ENCODE peak calls at places on chromosomes 6 and 20, in eight cellular contexts. N is HCT116, P is neural progenitor cell, Z is SK-N-SH, B is astrocyte, J is IMR-90, U is mammary epithelial cell, O is HepG2. H is an unnamed sample.

GRCh38 chr6:47407295-47408281 is 70.0 kb upstream of the CD2AP start:
- DNase-seq in O (no peak), U (peak; percentile 11), J (no peak), N (no peak), B (peak; percentile 33), Z (no peak), P (no peak), H (no peak)

GRCh38 chr20:57432480-57432873 is 41.3 kb downstream of the RBM38 start:
- DNase-seq in N (no peak), O (no peak), B (no peak), Z (no peak), J (no peak), P (no peak), U (no peak), H (no peak)

GRCh38 chr6:4589295-4589694 is 186.9 kb upstream of the CDYL start:
- DNase-seq in J (no peak), O (no peak), P (no peak), B (no peak), N (no peak), U (no peak), Z (no peak), H (no peak)

GRCh38 chr6:35810831-35811698 is 5.9 kb downstream of the LHFPL5 start:
- DNase-seq in Z (no peak), O (peak; percentile 30), N (peak; percentile 76), B (peak; percentile 72), P (no peak), J (peak; percentile 69), U (peak; percentile 87), H (peak; percentile 42)

GRCh38 chr6:1363729-1364572 is 25.4 kb upstream of the FOXF2 start:
- DNase-seq in N (peak; percentile 18), P (no peak), B (no peak), U (no peak), J (peak; percentile 68), O (no peak), Z (no peak), H (no peak)

GRCh38 chr6:122788208-122788607 is 850 bp upstream of the SMPDL3A start:
- DNase-seq in N (no peak), U (no peak), P (no peak), J (no peak), Z (no peak), B (no peak), O (no peak), H (no peak)

GRCh38 chr6:145705561-145705960 is 29.8 kb downstream of the EPM2A start:
- DNase-seq in P (no peak), N (no peak), U (peak; percentile 44), B (peak; percentile 29), O (no peak), J (peak; percentile 78), Z (no peak), H (no peak)

GRCh38 chr6:55304747-55305146 is 22.5 kb upstream of the GFRAL start:
- DNase-seq in N (no peak), O (no peak), Z (no peak), J (no peak), U (no peak), P (no peak), B (no peak), H (no peak)

GRCh38 chr20:45823949-45824835 is 2.9 kb downstream of the TNNC2 start:
- DNase-seq in P (peak; percentile 66), Z (peak; percentile 62), U (peak; percentile 37), J (no peak), O (peak; percentile 51), B (no peak), N (no peak), H (no peak)

GRCh38 chr6:31896856-31897611 is 464 bp downstream of the EHMT2 start:
- DNase-seq in B (no peak), J (no peak), N (no peak), O (no peak), P (peak; percentile 75), Z (peak; percentile 90), U (no peak), H (no peak)

GRCh38 chr6:19536838-19537237 is 300.3 kb upstream of the ID4 start:
- DNase-seq in B (no peak), J (no peak), U (peak; percentile 92), Z (no peak), N (no peak), P (no peak), O (no peak), H (peak; percentile 71)

GRCh38 chr20:44537993-44538392 is 16.1 kb upstream of the SERINC3 start:
- DNase-seq in Z (no peak), B (no peak), U (no peak), N (no peak), J (peak; percentile 38), P (no peak), O (no peak), H (no peak)

GRCh38 chr6:43669922-43670622 is 17.5 kb downstream of the MRPS18A start:
- DNase-seq in U (no peak), P (no peak), Z (no peak), O (no peak), B (no peak), N (no peak), J (no peak), H (no peak)

GRCh38 chr6:127855542-127856159 is 45.2 kb downstream of the THEMIS start:
- DNase-seq in U (no peak), P (peak; percentile 18), J (peak; percentile 45), N (no peak), O (peak; percentile 24), Z (no peak), B (no peak), H (no peak)

GRCh38 chr20:8144282-8145245 is 12.5 kb downstream of the PLCB1 start:
- DNase-seq in Z (no peak), B (peak; percentile 92), O (peak; percentile 100), J (peak; percentile 89), N (no peak), P (no peak), U (peak; percentile 77), H (no peak)

GRCh38 chr6:3195695-3196497 is 31.6 kb downstream of the TUBB2B start:
- DNase-seq in U (no peak), Z (peak; percentile 63), O (peak; percentile 90), P (peak; percentile 65), B (no peak), J (no peak), N (peak; percentile 19), H (no peak)

GRCh38 chr6:4664117-4664626 is 112.0 kb upstream of the CDYL start:
- DNase-seq in Z (no peak), U (no peak), B (peak; percentile 91), J (peak; percentile 92), O (no peak), P (no peak), N (no peak), H (no peak)

GRCh38 chr6:104908031-104908430 is 48.3 kb upstream of the HACE1 start:
- DNase-seq in J (peak; percentile 1), P (no peak), B (no peak), O (no peak), N (no peak), U (peak; percentile 56), Z (no peak), H (peak; percentile 55)

GRCh38 chr6:25278557-25278913 is 639 bp upstream of the CARMIL1 start:
- DNase-seq in N (no peak), B (peak; percentile 32), U (no peak), P (peak; percentile 62), J (no peak), Z (no peak), O (no peak), H (no peak)

DNA sequence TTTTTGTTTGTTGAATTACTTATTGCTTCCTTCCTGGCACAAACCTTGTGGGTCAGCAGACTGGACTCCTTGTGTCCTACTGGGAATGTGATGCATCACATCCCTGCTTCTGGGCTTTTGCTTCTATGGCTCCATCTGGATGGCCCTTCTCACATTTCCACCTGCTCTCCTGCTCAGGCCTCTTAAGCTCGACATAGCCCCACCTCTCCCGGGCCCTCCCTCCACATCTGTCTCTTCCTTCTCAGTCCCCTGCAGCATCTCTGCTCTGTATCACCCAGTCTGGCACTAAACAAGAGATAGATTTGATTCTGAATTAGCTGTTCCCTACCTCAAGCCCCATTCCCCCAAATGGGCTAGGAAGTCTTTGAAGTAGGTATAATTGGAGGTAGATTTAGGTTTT is 356.8 kb downstream of the DHX35 start:
- DNase-seq in N (no peak), O (no peak), P (no peak), U (no peak), B (no peak), J (no peak), Z (no peak), H (no peak)
- H3K9ac ChIP-seq in N (no peak overlapping the region), O (no peak overlapping the region), P (no peak overlapping the region), U (no peak overlapping the region), B (no peak overlapping the region), J (no peak overlapping the region), Z (no peak overlapping the region), H (no peak overlapping the region)

DNA sequence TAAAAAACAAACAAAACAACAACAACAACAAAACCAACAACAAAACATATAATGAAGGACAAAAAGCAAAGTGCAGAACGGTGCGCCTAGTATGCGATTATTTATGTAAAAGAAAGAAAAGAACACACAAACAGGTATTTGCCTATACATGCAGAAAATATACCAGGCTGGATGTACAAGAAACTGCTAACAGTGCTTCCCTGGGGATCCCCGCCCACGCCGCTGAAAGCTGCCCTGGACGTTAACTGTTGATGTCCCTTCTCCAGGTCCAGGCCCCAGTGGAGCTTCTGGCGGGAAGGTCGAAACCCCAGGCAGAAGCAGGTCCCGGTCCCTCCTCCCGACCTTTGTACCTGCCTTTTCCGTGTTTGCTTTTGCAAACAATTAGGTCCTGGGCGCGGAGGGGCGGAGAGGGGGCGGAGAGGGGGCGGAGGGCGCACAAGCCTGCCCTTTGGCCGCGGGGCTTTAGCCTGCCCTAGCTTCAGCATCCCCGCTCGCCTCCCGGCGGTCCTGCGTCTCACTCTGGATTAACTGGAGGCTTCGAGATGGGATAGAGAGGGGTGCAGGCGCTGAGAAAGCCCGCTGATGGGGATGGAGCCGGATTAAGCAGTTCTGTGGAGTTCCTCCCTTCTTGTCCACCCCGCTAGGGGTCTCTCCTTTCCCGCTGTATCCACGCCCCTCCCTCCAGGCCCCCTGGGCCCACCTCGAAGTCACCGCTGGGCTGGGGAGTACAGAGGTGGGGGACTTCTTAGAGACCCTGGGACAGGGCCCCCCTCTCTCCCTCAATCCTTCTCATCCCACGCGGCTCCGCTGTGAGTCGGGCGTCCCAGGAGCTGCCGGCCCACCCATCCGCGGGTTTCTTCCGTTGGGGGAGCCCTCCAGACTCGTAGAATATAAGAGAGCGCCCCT is 8.2 kb upstream of the AHCY start:
- DNase-seq in U (no peak), P (peak; percentile 83), J (no peak), Z (no peak), O (peak; percentile 100), B (no peak), N (no peak), H (no peak)
- H2AFZ ChIP-seq in U (peak overlapping the region; percentile 80), P (peak overlapping the region; percentile 91), J (peak overlapping the region; percentile 81), Z (no peak overlapping the region), O (no peak overlapping the region), B (peak overlapping the region; percentile 65), N (no peak overlapping the region), H (peak overlapping the region; percentile 79)

GRCh38 chr6:160679402-160679769 is 15.3 kb upstream of the LPA start:
- DNase-seq in N (no peak), P (peak; percentile 31), O (no peak), B (no peak), U (no peak), Z (peak; percentile 42), J (no peak), H (no peak)
- TF ChIP-seq CTCF in N (no peak), P (peak; percentile 39), O (peak; percentile 55), B (no peak), U (no peak), Z (peak; percentile 32), J (no peak), H (peak; percentile 57)

DNA sequence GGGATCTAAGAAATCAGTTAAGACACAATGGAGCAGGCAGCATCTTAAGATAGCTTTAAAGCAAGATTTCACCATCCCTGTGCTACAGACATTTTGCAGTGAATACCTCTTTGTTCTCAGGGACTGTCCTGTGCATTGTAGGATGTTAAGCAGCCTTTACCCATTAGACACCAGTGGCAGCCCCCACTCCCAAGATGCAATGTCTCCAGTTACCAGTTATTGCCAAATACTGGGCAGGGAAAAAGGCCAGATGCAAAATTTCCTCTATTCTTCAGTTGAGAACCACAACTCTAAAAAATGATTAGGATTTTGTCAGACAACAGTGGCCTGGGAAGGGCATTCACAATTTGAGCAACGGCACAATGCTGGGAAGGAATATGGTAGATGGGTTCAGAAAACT is 6.1 kb downstream of the FBXO5 start:
- DNase-seq in P (peak; percentile 7), B (no peak), N (no peak), Z (no peak), U (no peak), O (no peak), J (no peak), H (no peak)
- H3K9ac ChIP-seq in P (no peak overlapping the region), B (no peak overlapping the region), N (no peak overlapping the region), Z (no peak overlapping the region), U (no peak overlapping the region), O (no peak overlapping the region), J (no peak overlapping the region), H (no peak overlapping the region)